ENCODE peak calls at places on chromosome 3, in seven cellular contexts. P, L, R, G, D, B and E are unnamed samples.
A peak's percentile ranks its signal among the peaks of the same experiment; 100 is the strongest.

GRCh38 chr3:55006277-55006676 is 78.4 kb upstream of the LRTM1 start:
- DNase-seq in R (no peak), L (no peak), D (no peak), B (no peak), G (no peak), P (no peak), E (no peak)

GRCh38 chr3:194274424-194275085 is 76.6 kb downstream of the CPN2 start:
- DNase-seq in L (peak; percentile 17), D (no peak), R (no peak), P (no peak), G (no peak), B (no peak), E (no peak)

GRCh38 chr3:10400749-10401495 is 80.0 kb upstream of the SEC13 start:
- DNase-seq in R (no peak), B (no peak), G (no peak), P (no peak), D (no peak), L (no peak), E (no peak)

GRCh38 chr3:112817782-112818181 is 28.9 kb downstream of the CD200R1L start:
- DNase-seq in R (no peak), B (no peak), P (no peak), G (no peak), D (no peak), L (no peak), E (no peak)

GRCh38 chr3:146250449-146251382 is at the start of gene PLSCR4:
- DNase-seq in L (peak; percentile 48), R (no peak), P (no peak), G (peak; percentile 93), B (peak; percentile 20), D (no peak), E (no peak)

GRCh38 chr3:194275231-194275671 is 75.9 kb downstream of the CPN2 start:
- DNase-seq in L (peak; percentile 18), D (no peak), B (no peak), R (no peak), G (no peak), P (no peak), E (no peak)

GRCh38 chr3:87461036-87461435 is 184.7 kb upstream of the POU1F1 start:
- DNase-seq in R (no peak), B (no peak), P (no peak), G (no peak), L (no peak), D (no peak), E (no peak)

GRCh38 chr3:49689046-49689886 is at the start of the genes MST1 and RNF123:
- DNase-seq in B (peak; percentile 86), L (peak; percentile 61), G (peak; percentile 92), P (peak; percentile 92), D (peak; percentile 80), R (peak; percentile 87), E (peak; percentile 88)

GRCh38 chr3:141471160-141471559 is 15.7 kb upstream of the RASA2 start:
- DNase-seq in R (no peak), G (no peak), D (no peak), P (no peak), L (no peak), B (no peak), E (no peak)

GRCh38 chr3:139292933-139293664 is 50.7 kb upstream of the MRPS22 start:
- DNase-seq in R (no peak), D (no peak), P (no peak), G (no peak), L (peak; percentile 18), B (no peak), E (no peak)

GRCh38 chr3:53375019-53375418 is 27.7 kb upstream of the DCP1A start:
- DNase-seq in L (peak; percentile 20), P (peak; percentile 49), D (no peak), G (peak; percentile 73), B (peak; percentile 19), R (peak; percentile 61), E (peak; percentile 15)

GRCh38 chr3:94089126-94089525 is 26.3 kb downstream of the NSUN3 start:
- DNase-seq in B (no peak), G (no peak), P (no peak), L (no peak), R (no peak), D (no peak), E (no peak)

GRCh38 chr3:195135921-195136320 is 135.0 kb downstream of the XXYLT1 start:
- DNase-seq in P (no peak), D (no peak), G (no peak), L (no peak), B (no peak), R (no peak), E (no peak)

GRCh38 chr3:16447156-16447555 is 66.3 kb downstream of the RFTN1 start:
- DNase-seq in B (no peak), R (no peak), L (no peak), G (no peak), P (no peak), D (no peak), E (no peak)

GRCh38 chr3:175486255-175486654 is 627.1 kb downstream of the NAALADL2 start:
- DNase-seq in L (no peak), D (no peak), R (no peak), B (no peak), G (no peak), P (no peak), E (no peak)

GRCh38 chr3:105368575-105369500 is 2.1 kb downstream of the ALCAM start:
- DNase-seq in B (no peak), G (peak; percentile 68), P (peak; percentile 54), R (peak; percentile 57), D (peak; percentile 29), L (peak; percentile 81), E (peak; percentile 72)

GRCh38 chr3:27358372-27358771 is 10.8 kb downstream of the NEK10 start:
- DNase-seq in R (no peak), G (no peak), L (no peak), B (no peak), P (no peak), D (no peak), E (no peak)

GRCh38 chr3:17140670-17141505 is 256.1 kb downstream of the PLCL2 start:
- DNase-seq in G (no peak), P (no peak), L (no peak), R (no peak), D (no peak), B (peak; percentile 57), E (no peak)

GRCh38 chr3:170815930-170816329 is 54.1 kb downstream of the RPL22L1 start:
- DNase-seq in L (no peak), G (no peak), P (no peak), B (no peak), R (no peak), D (no peak), E (no peak)

GRCh38 chr3:133360476-133360875 is 39.4 kb upstream of the BFSP2 start:
- DNase-seq in D (no peak), G (no peak), P (no peak), R (no peak), L (no peak), B (no peak), E (no peak)